ENCODE peak calls at places on chromosomes 7 and 10, in six cellular contexts. I is IMR-90, Z is H1, C is trophoblast cell, A is neuronal stem cell, R is mesenchymal stem cell. B is an unnamed sample.

GRCh38 chr7:54879776-54880175 is 120.8 kb upstream of the SEC61G start:
- DNase-seq in Z (no peak), A (no peak), I (peak), R (no peak), C (no peak), B (no peak)

GRCh38 chr10:131980757-131981428 is 830 bp downstream of the BNIP3 start:
- DNase-seq in R (peak), I (no peak), C (no peak), A (no peak), Z (no peak), B (peak)

GRCh38 chr7:141115949-141116348 is 42.1 kb downstream of the TMEM178B start:
- DNase-seq in I (no peak), A (no peak), C (no peak), R (no peak), Z (no peak), B (no peak)

GRCh38 chr7:146902728-146903127 is 786.1 kb downstream of the CNTNAP2 start:
- DNase-seq in Z (no peak), C (no peak), R (no peak), I (no peak), A (no peak), B (no peak)

GRCh38 chr10:2968401-2968800 is 98.9 kb upstream of the PFKP start:
- DNase-seq in A (no peak), Z (no peak), R (peak), I (peak), C (no peak), B (no peak)

GRCh38 chr7:34662058-34662457 is 4.0 kb downstream of the NPSR1 start:
- DNase-seq in C (no peak), R (no peak), I (no peak), A (no peak), Z (no peak), B (no peak)

GRCh38 chr7:30322656-30323355 is 38.4 kb downstream of the ZNRF2 start:
- DNase-seq in I (no peak), A (no peak), Z (no peak), R (no peak), C (no peak), B (no peak)

GRCh38 chr10:69864321-69864720 is 62.6 kb downstream of the COL13A1 start:
- DNase-seq in Z (no peak), R (peak), I (peak), A (no peak), C (no peak), B (no peak)

GRCh38 chr10:19929466-19930140 is 113.4 kb downstream of the PLXDC2 start:
- DNase-seq in A (no peak), Z (no peak), C (no peak), R (peak), I (peak), B (no peak)

GRCh38 chr7:45923818-45924217 is 2.7 kb upstream of the IGFBP3 start:
- DNase-seq in A (no peak), Z (no peak), I (no peak), R (no peak), C (no peak), B (no peak)

GRCh38 chr7:44470080-44470479 is 20.4 kb downstream of the NUDCD3 start:
- DNase-seq in Z (no peak), C (no peak), A (no peak), I (peak), R (peak), B (no peak)

GRCh38 chr7:66076459-66077329 is 1.1 kb downstream of the ASL start:
- DNase-seq in Z (no peak), I (no peak), C (no peak), A (no peak), R (peak), B (no peak)

GRCh38 chr10:133378251-133379096 is 588 bp upstream of the PAOX start:
- DNase-seq in R (peak), A (peak), I (peak), Z (no peak), C (peak), B (peak)

GRCh38 chr7:89623018-89623672 is 531.1 kb upstream of the STEAP1 start:
- DNase-seq in Z (no peak), A (peak), R (no peak), C (peak), I (peak), B (peak)

GRCh38 chr7:111486472-111487142 is 75.7 kb downstream of the IMMP2L start:
- DNase-seq in Z (no peak), R (peak), I (peak), C (peak), A (peak), B (no peak)

GRCh38 chr10:132861884-132862461 is 76.0 kb upstream of the NKX6-2 start:
- DNase-seq in I (no peak), C (no peak), R (no peak), A (no peak), Z (no peak), B (peak)

GRCh38 chr7:6536262-6536770 is 14.9 kb downstream of the GRID2IP start:
- DNase-seq in Z (no peak), A (no peak), R (no peak), C (no peak), I (no peak), B (no peak)

GRCh38 chr7:26950854-26951253 is 86.5 kb upstream of the SKAP2 start:
- DNase-seq in I (no peak), A (no peak), C (no peak), R (no peak), Z (no peak), B (no peak)

GRCh38 chr7:138378741-138379559 is 81.1 kb upstream of the TRIM24 start:
- DNase-seq in A (no peak), C (no peak), Z (no peak), R (no peak), I (no peak), B (no peak)

GRCh38 chr10:131442271-131442670 is 130.8 kb upstream of the TCERG1L start:
- DNase-seq in A (no peak), C (no peak), R (no peak), I (no peak), Z (no peak), B (no peak)

GRCh38 chr7:106062521-106062931 is 49.6 kb downstream of the SYPL1 start:
- DNase-seq in Z (no peak), A (no peak), R (no peak), C (no peak), I (no peak), B (no peak)

GRCh38 chr7:36301914-36302771 is 87.5 kb upstream of the ANLN start:
- DNase-seq in A (no peak), R (no peak), Z (no peak), C (no peak), I (no peak), B (no peak)

GRCh38 chr10:29189272-29189671 is 99.6 kb upstream of the LYZL1 start:
- DNase-seq in C (no peak), Z (no peak), R (no peak), A (no peak), I (no peak), B (no peak)

GRCh38 chr7:13829914-13830603 is 159.4 kb downstream of the ETV1 start:
- DNase-seq in C (no peak), R (peak), I (peak), Z (no peak), A (no peak), B (no peak)

GRCh38 chr10:36608251-36608650 is 517.1 kb upstream of the ANKRD30A start:
- DNase-seq in Z (no peak), I (peak), C (no peak), R (no peak), A (no peak), B (no peak)

GRCh38 chr10:124642076-124642710 is 102.0 kb downstream of the FAM53B start:
- DNase-seq in R (no peak), I (no peak), A (no peak), Z (no peak), C (no peak), B (no peak)

GRCh38 chr10:59099536-59099935 is 76.9 kb upstream of the PHYHIPL start:
- DNase-seq in Z (no peak), C (no peak), I (no peak), A (no peak), R (no peak), B (no peak)

GRCh38 chr10:12489806-12490205 is 140.5 kb downstream of the CAMK1D start:
- DNase-seq in A (no peak), Z (no peak), C (no peak), I (no peak), R (no peak), B (no peak)

GRCh38 chr10:99484626-99485581 is 47.8 kb upstream of the NKX2-3 start:
- DNase-seq in A (no peak), I (no peak), Z (no peak), R (no peak), C (no peak), B (peak)

GRCh38 chr10:1114355-1115261 is 58.4 kb downstream of the WDR37 start:
- DNase-seq in R (no peak), A (no peak), I (no peak), C (no peak), Z (no peak), B (no peak)

GRCh38 chr10:92816106-92816505 is 32.2 kb upstream of the EXOC6 start:
- DNase-seq in C (no peak), A (no peak), Z (no peak), I (peak), R (peak), B (no peak)

GRCh38 chr10:121135512-121135911 is 284.4 kb downstream of the WDR11 start:
- DNase-seq in Z (no peak), A (no peak), C (no peak), R (no peak), I (no peak), B (no peak)

GRCh38 chr10:33406596-33406995 is 72.1 kb upstream of the NRP1 start:
- DNase-seq in Z (no peak), I (no peak), A (no peak), C (no peak), R (no peak), B (no peak)

GRCh38 chr10:96089670-96090462 is 40.2 kb upstream of the ZNF518A start:
- DNase-seq in Z (no peak), A (peak), C (peak), R (no peak), I (peak), B (peak)

GRCh38 chr10:125125951-125126735 is 34.2 kb downstream of the CTBP2 start:
- DNase-seq in R (no peak), Z (no peak), C (peak), A (no peak), I (no peak), B (no peak)

GRCh38 chr7:2474224-2474623 is 2.0 kb downstream of the GRIFIN start:
- DNase-seq in I (no peak), C (no peak), R (no peak), Z (no peak), A (no peak), B (no peak)

GRCh38 chr7:24456526-24457214 is 116.6 kb upstream of the PALS2 start:
- DNase-seq in A (no peak), C (no peak), R (peak), Z (no peak), I (no peak), B (no peak)
- H3K18ac ChIP-seq in A (no peak), C (no peak), R (no peak), Z (no peak), I (no peak), B (no peak)

GRCh38 chr7:49398730-49399129 is 374.7 kb upstream of the VWC2 start:
- DNase-seq in R (no peak), C (no peak), A (no peak), Z (no peak), I (no peak), B (no peak)
- H4K91ac ChIP-seq in R (no peak), C (no peak), A (no peak), Z (no peak), I (no peak), B (no peak)

DNA sequence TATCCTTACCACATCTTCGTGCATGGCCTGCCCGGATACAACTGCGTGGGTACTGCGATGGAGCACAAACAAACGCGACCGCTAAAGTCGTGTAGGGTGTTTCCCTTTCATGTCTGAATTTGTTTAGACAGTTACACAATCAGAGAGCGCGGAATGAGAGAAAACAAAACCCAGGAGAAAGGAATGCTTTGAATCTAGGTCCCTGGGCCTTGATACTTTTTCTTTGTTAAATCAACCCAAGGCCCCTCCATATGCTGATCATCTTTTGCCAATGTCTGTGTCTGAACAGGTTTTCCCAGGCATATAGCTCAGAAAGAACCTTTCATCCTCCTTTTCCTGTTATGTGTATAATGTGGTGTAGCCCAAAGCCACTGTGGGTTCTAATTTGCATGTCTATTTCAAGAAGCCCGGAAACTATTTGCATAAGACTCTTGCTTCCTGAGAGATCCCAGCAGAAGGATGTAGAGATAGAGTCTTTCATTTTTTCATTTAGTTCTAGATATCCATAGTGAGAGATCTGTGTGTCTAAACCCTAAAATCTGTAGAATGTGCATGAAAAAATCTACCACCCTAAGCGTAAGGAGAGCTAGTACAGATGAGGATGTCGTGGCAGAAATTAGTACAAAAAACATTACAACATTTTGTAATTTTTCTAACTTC is 145.8 kb downstream of the FRMD4A start:
- DNase-seq in Z (no peak), A (peak), R (peak), I (peak), C (peak), B (no peak)
- H3K18ac ChIP-seq in Z (peak), A (no peak), R (no peak), I (peak), C (no peak), B (peak)

DNA sequence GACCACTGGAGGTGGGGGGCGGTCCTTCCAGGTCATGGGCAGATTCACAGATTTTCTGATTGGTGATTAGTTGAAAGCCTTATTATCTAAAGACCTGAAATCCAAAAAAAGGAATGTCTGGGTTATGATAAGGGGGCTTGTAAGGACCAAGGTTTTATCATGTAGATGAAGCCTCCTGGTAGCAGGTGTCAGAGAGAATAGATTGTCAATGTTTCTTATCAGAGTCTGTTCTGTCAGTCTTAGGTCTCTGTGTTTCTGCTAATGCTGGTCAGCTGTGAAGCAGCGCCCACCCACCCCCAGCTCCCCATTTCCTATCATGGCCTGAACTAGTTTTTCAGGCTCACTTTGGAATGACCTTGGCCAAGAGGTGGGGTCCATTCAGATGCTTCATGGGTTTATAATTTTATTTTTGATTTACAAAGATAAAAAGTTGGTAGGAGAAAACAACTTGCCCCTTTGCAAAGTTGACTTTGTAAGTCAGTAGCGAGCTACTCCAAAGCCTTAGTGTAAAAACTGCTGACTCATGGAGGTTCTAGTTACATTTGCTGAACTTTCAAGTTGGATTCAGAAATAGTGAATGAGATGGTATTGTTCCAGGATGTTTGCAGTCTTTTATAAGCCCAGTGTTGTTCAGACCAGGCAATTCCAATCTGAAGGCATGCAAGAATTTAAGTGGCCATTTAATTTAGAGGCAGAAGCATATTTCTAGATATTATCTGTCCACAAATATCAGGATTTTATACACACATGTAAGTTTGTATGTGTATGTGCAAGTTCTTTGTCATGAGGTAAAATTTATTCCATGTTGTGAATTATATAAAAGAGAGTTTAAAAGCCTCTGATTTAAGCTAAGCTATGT is 21.4 kb downstream of the TES start:
- DNase-seq in C (no peak), R (peak), A (no peak), I (peak), Z (no peak), B (no peak)
- H4K91ac ChIP-seq in C (no peak), R (no peak), A (no peak), I (peak), Z (no peak), B (no peak)

DNA sequence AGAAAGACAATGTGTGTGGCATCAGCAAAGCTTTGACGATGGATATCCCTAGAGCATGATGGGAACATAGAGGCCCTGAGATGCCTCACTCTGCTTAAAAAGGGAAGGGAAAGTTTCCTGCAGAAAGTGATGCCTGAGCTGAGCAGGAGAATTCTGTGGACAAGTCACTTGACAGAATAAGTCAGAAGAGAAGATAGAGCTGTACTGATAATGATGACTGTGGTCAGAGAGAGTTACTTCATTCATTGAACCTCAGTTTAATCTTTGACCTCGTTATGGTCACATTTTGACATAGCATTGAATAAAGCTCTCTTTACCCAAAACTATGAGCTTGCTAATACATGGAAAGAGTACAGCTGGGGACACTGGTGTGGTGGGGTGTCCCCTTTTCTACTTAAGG is 7.6 kb downstream of the CUBN start:
- DNase-seq in I (no peak), C (no peak), R (no peak), Z (no peak), A (no peak), B (no peak)
- H3K18ac ChIP-seq in I (no peak), C (no peak), R (peak), Z (no peak), A (no peak), B (no peak)

DNA sequence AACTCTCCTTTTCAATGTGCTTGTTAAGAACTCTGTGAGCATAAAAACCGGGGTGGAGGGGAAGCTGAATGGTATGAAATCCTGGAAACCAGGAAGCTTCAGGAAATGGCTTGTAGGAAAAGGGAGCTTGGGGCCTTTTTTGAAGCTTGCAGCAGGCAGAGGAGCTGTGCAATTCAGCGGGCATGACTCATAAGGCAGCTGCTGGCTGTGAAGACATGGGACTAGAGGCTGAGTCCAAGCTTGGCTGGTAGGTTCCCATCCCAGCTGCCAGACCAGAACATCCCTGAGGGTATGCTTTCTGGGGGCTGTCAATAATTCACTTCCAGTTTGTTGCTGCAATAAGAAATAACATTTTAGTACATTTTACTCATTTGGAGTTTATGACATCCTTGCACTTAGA is 36.8 kb upstream of the CDC14C start:
- DNase-seq in I (no peak), R (no peak), C (no peak), A (no peak), Z (no peak), B (no peak)
- H4K91ac ChIP-seq in I (no peak), R (no peak), C (no peak), A (no peak), Z (no peak), B (no peak)

GRCh38 chr7:151009340-151010001 is 14.8 kb downstream of the ATG9B start:
- DNase-seq in C (no peak), I (no peak), Z (no peak), R (no peak), A (no peak), B (peak)

GRCh38 chr7:151012031-151012692 is 12.1 kb downstream of the ATG9B start:
- DNase-seq in A (no peak), Z (no peak), I (peak), C (no peak), R (peak), B (no peak)

GRCh38 chr7:151011097-151011409 is 13.2 kb downstream of the ATG9B start:
- DNase-seq in I (no peak), Z (no peak), R (peak), A (no peak), C (no peak), B (no peak)

GRCh38 chr7:151010002-151010306 is 14.3 kb downstream of the ATG9B start:
- DNase-seq in C (no peak), R (no peak), I (no peak), Z (no peak), A (no peak), B (no peak)

DNA sequence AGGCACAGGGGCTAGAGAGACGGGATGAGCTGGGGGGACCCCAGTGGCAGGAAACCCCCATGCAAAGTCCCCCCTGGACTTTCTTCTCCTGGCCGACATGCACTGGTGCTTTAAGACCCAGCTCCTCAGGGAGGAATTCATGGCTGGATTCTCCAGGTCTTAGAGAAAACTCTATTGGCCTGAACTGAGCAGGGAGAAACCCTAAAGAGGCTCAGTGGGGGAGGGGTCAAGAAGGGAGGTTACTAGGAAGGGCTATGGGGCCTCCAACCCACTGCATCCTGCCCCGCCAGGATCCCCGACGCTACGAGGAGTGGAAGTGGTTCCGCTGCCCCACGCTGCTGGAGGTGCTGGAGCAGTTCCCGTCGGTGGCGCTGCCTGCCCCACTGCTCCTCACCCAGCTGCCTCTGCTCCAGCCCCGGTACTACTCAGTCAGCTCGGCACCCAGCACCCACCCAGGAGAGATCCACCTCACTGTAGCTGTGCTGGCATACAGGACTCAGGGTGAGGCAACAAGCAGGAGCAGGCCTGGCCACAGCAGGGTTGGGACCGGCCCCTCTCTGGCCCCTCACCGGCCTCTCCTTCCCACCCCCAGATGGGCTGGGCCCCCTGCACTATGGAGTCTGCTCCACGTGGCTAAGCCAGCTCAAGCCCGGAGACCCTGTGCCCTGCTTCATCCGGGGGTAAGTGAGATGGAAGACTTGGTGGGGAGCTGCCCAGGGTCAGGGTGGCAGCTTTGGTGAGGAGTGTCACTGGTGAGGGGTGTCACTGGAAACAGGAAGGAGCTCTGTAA is 13.8 kb downstream of the ATG9B start:
- DNase-seq in A (no peak), R (peak), Z (no peak), I (peak), C (no peak), B (peak)
- H3K18ac ChIP-seq in A (peak), R (peak), Z (peak), I (no peak), C (peak), B (peak)

B was measured in H9.